ENCODE peak calls at places on chromosomes 3 and 15, in seven cellular contexts. One of them, this sample, is unnamed.
A peak's percentile ranks its signal among the peaks of the same experiment; 100 is the strongest.

GRCh38 chr15:47725924-47726323 is 8.6 kb downstream of the SEMA6D start:
- DNase-seq in cardiac muscle cell: no peak
- DNase-seq in CD8-positive, alpha-beta T cell: no peak
- DNase-seq in heart right ventricle: peak; percentile 35
- DNase-seq in lung microvascular endothelial cell: no peak
- DNase-seq in NCI-H748 treated with DMSO at 0.1 percent for 48 hours: no peak
- DNase-seq in A549: no peak
- DNase-seq in this sample: no peak

GRCh38 chr15:60396964-60397771 is 618 bp downstream of the ANXA2 start:
- DNase-seq in CD8-positive, alpha-beta T cell: peak; percentile 43
- DNase-seq in heart right ventricle: peak; percentile 68
- DNase-seq in NCI-H748 treated with DMSO at 0.1 percent for 48 hours: no peak
- DNase-seq in lung microvascular endothelial cell: peak; percentile 76
- DNase-seq in cardiac muscle cell: peak; percentile 83
- DNase-seq in A549: peak; percentile 87
- DNase-seq in this sample: no peak

GRCh38 chr3:121916189-121916588 is 22.0 kb downstream of the SLC15A2 start:
- DNase-seq in lung microvascular endothelial cell: no peak
- DNase-seq in cardiac muscle cell: no peak
- DNase-seq in A549: no peak
- DNase-seq in CD8-positive, alpha-beta T cell: no peak
- DNase-seq in heart right ventricle: no peak
- DNase-seq in NCI-H748 treated with DMSO at 0.1 percent for 48 hours: no peak
- DNase-seq in this sample: no peak

GRCh38 chr15:31598620-31599019 is 272.0 kb downstream of the KLF13 start:
- DNase-seq in cardiac muscle cell: peak; percentile 71
- DNase-seq in CD8-positive, alpha-beta T cell: no peak
- DNase-seq in A549: no peak
- DNase-seq in lung microvascular endothelial cell: no peak
- DNase-seq in heart right ventricle: no peak
- DNase-seq in NCI-H748 treated with DMSO at 0.1 percent for 48 hours: peak; percentile 12
- DNase-seq in this sample: peak; percentile 20

GRCh38 chr15:72113347-72114031 is 4.5 kb downstream of the MYO9A start:
- DNase-seq in CD8-positive, alpha-beta T cell: no peak
- DNase-seq in A549: no peak
- DNase-seq in lung microvascular endothelial cell: no peak
- DNase-seq in NCI-H748 treated with DMSO at 0.1 percent for 48 hours: no peak
- DNase-seq in heart right ventricle: no peak
- DNase-seq in cardiac muscle cell: no peak
- DNase-seq in this sample: no peak

GRCh38 chr3:156298938-156299337 is 178.6 kb downstream of the KCNAB1 start:
- DNase-seq in cardiac muscle cell: no peak
- DNase-seq in NCI-H748 treated with DMSO at 0.1 percent for 48 hours: no peak
- DNase-seq in heart right ventricle: peak; percentile 48
- DNase-seq in A549: no peak
- DNase-seq in CD8-positive, alpha-beta T cell: no peak
- DNase-seq in lung microvascular endothelial cell: no peak
- DNase-seq in this sample: no peak

GRCh38 chr3:197958346-197958745 is 1.7 kb upstream of the LMLN start:
- DNase-seq in CD8-positive, alpha-beta T cell: no peak
- DNase-seq in lung microvascular endothelial cell: no peak
- DNase-seq in heart right ventricle: no peak
- DNase-seq in cardiac muscle cell: no peak
- DNase-seq in NCI-H748 treated with DMSO at 0.1 percent for 48 hours: no peak
- DNase-seq in A549: no peak
- DNase-seq in this sample: no peak

GRCh38 chr15:84620626-84621025 is 19.8 kb downstream of the ZSCAN2 start:
- DNase-seq in CD8-positive, alpha-beta T cell: no peak
- DNase-seq in heart right ventricle: no peak
- DNase-seq in A549: no peak
- DNase-seq in lung microvascular endothelial cell: no peak
- DNase-seq in NCI-H748 treated with DMSO at 0.1 percent for 48 hours: no peak
- DNase-seq in cardiac muscle cell: no peak
- DNase-seq in this sample: no peak

GRCh38 chr3:71060536-71060935 is 523.0 kb downstream of the FOXP1 start:
- DNase-seq in A549: no peak
- DNase-seq in CD8-positive, alpha-beta T cell: no peak
- DNase-seq in heart right ventricle: no peak
- DNase-seq in lung microvascular endothelial cell: no peak
- DNase-seq in NCI-H748 treated with DMSO at 0.1 percent for 48 hours: no peak
- DNase-seq in cardiac muscle cell: no peak
- DNase-seq in this sample: no peak

GRCh38 chr15:90165659-90166489 is 35.3 kb upstream of the SEMA4B start:
- DNase-seq in A549: peak; percentile 100
- DNase-seq in NCI-H748 treated with DMSO at 0.1 percent for 48 hours: peak; percentile 44
- DNase-seq in cardiac muscle cell: no peak
- DNase-seq in CD8-positive, alpha-beta T cell: no peak
- DNase-seq in heart right ventricle: peak; percentile 40
- DNase-seq in lung microvascular endothelial cell: peak; percentile 87
- DNase-seq in this sample: peak; percentile 89

GRCh38 chr3:38114875-38115644 is 21.9 kb downstream of the ACAA1 start:
- DNase-seq in NCI-H748 treated with DMSO at 0.1 percent for 48 hours: no peak
- DNase-seq in A549: no peak
- DNase-seq in CD8-positive, alpha-beta T cell: no peak
- DNase-seq in heart right ventricle: no peak
- DNase-seq in cardiac muscle cell: no peak
- DNase-seq in lung microvascular endothelial cell: no peak
- DNase-seq in this sample: no peak

GRCh38 chr15:78069052-78069414 is 8.5 kb downstream of the TBC1D2B start:
- DNase-seq in cardiac muscle cell: no peak
- DNase-seq in NCI-H748 treated with DMSO at 0.1 percent for 48 hours: no peak
- DNase-seq in heart right ventricle: no peak
- DNase-seq in A549: no peak
- DNase-seq in lung microvascular endothelial cell: no peak
- DNase-seq in CD8-positive, alpha-beta T cell: peak; percentile 46
- DNase-seq in this sample: no peak

GRCh38 chr3:48957006-48957705 is 32.9 kb upstream of the P4HTM start:
- DNase-seq in lung microvascular endothelial cell: no peak
- DNase-seq in NCI-H748 treated with DMSO at 0.1 percent for 48 hours: no peak
- DNase-seq in heart right ventricle: no peak
- DNase-seq in cardiac muscle cell: no peak
- DNase-seq in CD8-positive, alpha-beta T cell: no peak
- DNase-seq in A549: no peak
- DNase-seq in this sample: no peak

GRCh38 chr15:101615986-101616848 is 36.0 kb downstream of the TM2D3 start:
- DNase-seq in CD8-positive, alpha-beta T cell: no peak
- DNase-seq in A549: peak; percentile 57
- DNase-seq in NCI-H748 treated with DMSO at 0.1 percent for 48 hours: peak; percentile 13
- DNase-seq in heart right ventricle: peak; percentile 80
- DNase-seq in lung microvascular endothelial cell: no peak
- DNase-seq in cardiac muscle cell: peak; percentile 69
- DNase-seq in this sample: peak; percentile 21

GRCh38 chr3:15932348-15933300 is 134.8 kb upstream of the ANKRD28 start:
- DNase-seq in NCI-H748 treated with DMSO at 0.1 percent for 48 hours: no peak
- DNase-seq in A549: no peak
- DNase-seq in heart right ventricle: no peak
- DNase-seq in CD8-positive, alpha-beta T cell: no peak
- DNase-seq in lung microvascular endothelial cell: no peak
- DNase-seq in cardiac muscle cell: no peak
- DNase-seq in this sample: no peak

GRCh38 chr3:122728756-122729514 is 48.3 kb downstream of the PARP14 start:
- DNase-seq in CD8-positive, alpha-beta T cell: no peak
- DNase-seq in heart right ventricle: no peak
- DNase-seq in A549: no peak
- DNase-seq in cardiac muscle cell: no peak
- DNase-seq in lung microvascular endothelial cell: no peak
- DNase-seq in NCI-H748 treated with DMSO at 0.1 percent for 48 hours: no peak
- DNase-seq in this sample: no peak

GRCh38 chr3:128479558-128480086 is 12.9 kb upstream of the DNAJB8 start:
- DNase-seq in lung microvascular endothelial cell: no peak
- DNase-seq in heart right ventricle: no peak
- DNase-seq in NCI-H748 treated with DMSO at 0.1 percent for 48 hours: no peak
- DNase-seq in CD8-positive, alpha-beta T cell: no peak
- DNase-seq in A549: no peak
- DNase-seq in cardiac muscle cell: no peak
- DNase-seq in this sample: no peak

GRCh38 chr3:38602576-38603250 is 46.8 kb downstream of the SCN5A start:
- DNase-seq in cardiac muscle cell: no peak
- DNase-seq in lung microvascular endothelial cell: no peak
- DNase-seq in A549: no peak
- DNase-seq in heart right ventricle: no peak
- DNase-seq in NCI-H748 treated with DMSO at 0.1 percent for 48 hours: no peak
- DNase-seq in CD8-positive, alpha-beta T cell: no peak
- DNase-seq in this sample: no peak

GRCh38 chr15:46701347-46701746 is 1016.0 kb upstream of the SEMA6D start:
- DNase-seq in NCI-H748 treated with DMSO at 0.1 percent for 48 hours: no peak
- DNase-seq in A549: no peak
- DNase-seq in heart right ventricle: no peak
- DNase-seq in lung microvascular endothelial cell: no peak
- DNase-seq in CD8-positive, alpha-beta T cell: no peak
- DNase-seq in cardiac muscle cell: no peak
- DNase-seq in this sample: no peak

GRCh38 chr3:101902041-101902440 is 52.7 kb downstream of the NFKBIZ start:
- DNase-seq in CD8-positive, alpha-beta T cell: no peak
- DNase-seq in A549: peak; percentile 77
- DNase-seq in NCI-H748 treated with DMSO at 0.1 percent for 48 hours: no peak
- DNase-seq in heart right ventricle: no peak
- DNase-seq in cardiac muscle cell: no peak
- DNase-seq in lung microvascular endothelial cell: peak; percentile 7
- DNase-seq in this sample: no peak

GRCh38 chr15:90210593-90210992 is 9.5 kb downstream of the SEMA4B start:
- DNase-seq in NCI-H748 treated with DMSO at 0.1 percent for 48 hours: no peak
- DNase-seq in CD8-positive, alpha-beta T cell: no peak
- DNase-seq in lung microvascular endothelial cell: no peak
- DNase-seq in heart right ventricle: peak; percentile 67
- DNase-seq in cardiac muscle cell: no peak
- DNase-seq in A549: no peak
- DNase-seq in this sample: no peak

GRCh38 chr3:162400697-162401096 is 904.1 kb downstream of the OTOL1 start:
- DNase-seq in cardiac muscle cell: no peak
- DNase-seq in CD8-positive, alpha-beta T cell: no peak
- DNase-seq in lung microvascular endothelial cell: no peak
- DNase-seq in A549: no peak
- DNase-seq in heart right ventricle: no peak
- DNase-seq in NCI-H748 treated with DMSO at 0.1 percent for 48 hours: no peak
- DNase-seq in this sample: no peak

GRCh38 chr3:33061782-33062181 is 35.2 kb downstream of the GLB1 start:
- DNase-seq in NCI-H748 treated with DMSO at 0.1 percent for 48 hours: no peak
- DNase-seq in heart right ventricle: no peak
- DNase-seq in lung microvascular endothelial cell: peak; percentile 7
- DNase-seq in A549: no peak
- DNase-seq in CD8-positive, alpha-beta T cell: peak; percentile 34
- DNase-seq in cardiac muscle cell: no peak
- DNase-seq in this sample: no peak

GRCh38 chr3:77102916-77103769 is 63.2 kb downstream of the ROBO2 start:
- DNase-seq in A549: no peak
- DNase-seq in CD8-positive, alpha-beta T cell: no peak
- DNase-seq in NCI-H748 treated with DMSO at 0.1 percent for 48 hours: no peak
- DNase-seq in heart right ventricle: no peak
- DNase-seq in cardiac muscle cell: no peak
- DNase-seq in lung microvascular endothelial cell: no peak
- DNase-seq in this sample: no peak

GRCh38 chr3:105322570-105323273 is 44.0 kb upstream of the ALCAM start:
- DNase-seq in cardiac muscle cell: no peak
- DNase-seq in heart right ventricle: no peak
- DNase-seq in A549: no peak
- DNase-seq in CD8-positive, alpha-beta T cell: no peak
- DNase-seq in lung microvascular endothelial cell: no peak
- DNase-seq in NCI-H748 treated with DMSO at 0.1 percent for 48 hours: no peak
- DNase-seq in this sample: no peak

GRCh38 chr15:57592426-57592825 is 722 bp downstream of the MYZAP start:
- DNase-seq in heart right ventricle: no peak
- DNase-seq in CD8-positive, alpha-beta T cell: no peak
- DNase-seq in A549: no peak
- DNase-seq in lung microvascular endothelial cell: no peak
- DNase-seq in NCI-H748 treated with DMSO at 0.1 percent for 48 hours: no peak
- DNase-seq in cardiac muscle cell: peak; percentile 37
- DNase-seq in this sample: no peak

GRCh38 chr3:74507691-74508090 is 106.8 kb downstream of the CNTN3 start:
- DNase-seq in lung microvascular endothelial cell: no peak
- DNase-seq in heart right ventricle: no peak
- DNase-seq in CD8-positive, alpha-beta T cell: no peak
- DNase-seq in A549: no peak
- DNase-seq in cardiac muscle cell: no peak
- DNase-seq in NCI-H748 treated with DMSO at 0.1 percent for 48 hours: no peak
- DNase-seq in this sample: no peak

GRCh38 chr3:105802073-105802706 is 66.6 kb downstream of the CBLB start:
- DNase-seq in heart right ventricle: no peak
- DNase-seq in A549: no peak
- DNase-seq in NCI-H748 treated with DMSO at 0.1 percent for 48 hours: no peak
- DNase-seq in CD8-positive, alpha-beta T cell: no peak
- DNase-seq in lung microvascular endothelial cell: no peak
- DNase-seq in cardiac muscle cell: no peak
- DNase-seq in this sample: no peak